ENCODE peak calls at places on chromosomes 5 and 9, in seven cellular contexts. One of them, this sample, is unnamed.

GRCh38 chr9:3261484-3261883 is 264.3 kb downstream of the RFX3 start:
- DNase-seq in AG10803: no peak
- DNase-seq in gastrocnemius medialis: no peak
- DNase-seq in HFF-Myc: no peak
- DNase-seq in AG09309: no peak
- DNase-seq in bronchial epithelial cell: peak
- DNase-seq in dorsolateral prefrontal cortex: no peak
- DNase-seq in this sample: no peak

GRCh38 chr5:1733369-1733768 is 66.3 kb downstream of the MRPL36 start:
- DNase-seq in AG10803: no peak
- DNase-seq in gastrocnemius medialis: peak
- DNase-seq in HFF-Myc: no peak
- DNase-seq in AG09309: no peak
- DNase-seq in bronchial epithelial cell: no peak
- DNase-seq in dorsolateral prefrontal cortex: peak
- DNase-seq in this sample: no peak

GRCh38 chr9:32866292-32866691 is 83.0 kb downstream of the TMEM215 start:
- DNase-seq in AG10803: peak
- DNase-seq in gastrocnemius medialis: no peak
- DNase-seq in HFF-Myc: no peak
- DNase-seq in AG09309: no peak
- DNase-seq in bronchial epithelial cell: no peak
- DNase-seq in dorsolateral prefrontal cortex: peak
- DNase-seq in this sample: no peak

GRCh38 chr5:158609729-158610128 is 490.0 kb downstream of the EBF1 start:
- DNase-seq in AG10803: peak
- DNase-seq in gastrocnemius medialis: no peak
- DNase-seq in HFF-Myc: peak
- DNase-seq in AG09309: peak
- DNase-seq in bronchial epithelial cell: no peak
- DNase-seq in dorsolateral prefrontal cortex: no peak
- DNase-seq in this sample: no peak

GRCh38 chr9:114798793-114799427 is 6.9 kb downstream of the TNFSF15 start:
- DNase-seq in AG10803: no peak
- DNase-seq in gastrocnemius medialis: no peak
- DNase-seq in HFF-Myc: no peak
- DNase-seq in AG09309: no peak
- DNase-seq in bronchial epithelial cell: peak
- DNase-seq in dorsolateral prefrontal cortex: no peak
- DNase-seq in this sample: no peak

GRCh38 chr9:115109486-115109885 is 8.5 kb downstream of the TNC start:
- DNase-seq in AG10803: peak
- DNase-seq in gastrocnemius medialis: no peak
- DNase-seq in HFF-Myc: no peak
- DNase-seq in AG09309: no peak
- DNase-seq in bronchial epithelial cell: peak
- DNase-seq in dorsolateral prefrontal cortex: no peak
- DNase-seq in this sample: peak

GRCh38 chr9:3858961-3859360 is 333.2 kb upstream of the RFX3 start:
- DNase-seq in AG10803: peak
- DNase-seq in gastrocnemius medialis: no peak
- DNase-seq in HFF-Myc: no peak
- DNase-seq in AG09309: no peak
- DNase-seq in bronchial epithelial cell: peak
- DNase-seq in dorsolateral prefrontal cortex: no peak
- DNase-seq in this sample: no peak

GRCh38 chr5:83972236-83972635 is 251.6 kb upstream of the HAPLN1 start:
- DNase-seq in AG10803: no peak
- DNase-seq in gastrocnemius medialis: no peak
- DNase-seq in HFF-Myc: no peak
- DNase-seq in AG09309: no peak
- DNase-seq in bronchial epithelial cell: peak
- DNase-seq in dorsolateral prefrontal cortex: no peak
- DNase-seq in this sample: no peak

GRCh38 chr5:135466178-135467050 is 14.3 kb upstream of the TIFAB start:
- DNase-seq in AG10803: peak
- DNase-seq in gastrocnemius medialis: peak
- DNase-seq in HFF-Myc: no peak
- DNase-seq in AG09309: peak
- DNase-seq in bronchial epithelial cell: peak
- DNase-seq in dorsolateral prefrontal cortex: peak
- DNase-seq in this sample: no peak

DNA sequence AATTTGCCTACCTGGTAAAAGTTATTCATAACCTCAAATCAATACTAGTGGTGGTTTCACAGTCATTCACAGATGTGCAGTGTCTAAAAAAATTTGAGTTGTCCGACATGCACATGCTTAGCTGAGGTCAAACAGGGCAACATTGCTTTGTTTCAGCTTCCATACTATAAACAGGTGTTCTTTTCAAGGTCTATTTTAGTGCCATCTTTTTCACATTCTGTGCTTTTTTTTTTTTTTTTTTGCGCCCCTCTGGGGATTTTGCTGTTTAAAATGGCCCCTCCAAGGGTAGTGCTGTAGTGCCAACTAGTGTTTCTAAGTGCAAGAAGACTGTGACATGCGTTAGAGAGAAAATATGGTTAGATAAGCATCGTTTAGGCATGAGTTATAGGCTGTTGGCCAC is 14.5 kb downstream of the PHAX start:
- DNase-seq in AG10803: no peak
- DNase-seq in gastrocnemius medialis: no peak
- DNase-seq in HFF-Myc: no peak
- DNase-seq in AG09309: no peak
- DNase-seq in bronchial epithelial cell: no peak
- DNase-seq in dorsolateral prefrontal cortex: no peak
- DNase-seq in this sample: no peak
- TF ChIP-seq CTCF in AG10803: no peak
- TF ChIP-seq CTCF in gastrocnemius medialis: no peak
- TF ChIP-seq CTCF in HFF-Myc: no peak
- TF ChIP-seq CTCF in AG09309: no peak
- TF ChIP-seq CTCF in bronchial epithelial cell: no peak
- TF ChIP-seq CTCF in dorsolateral prefrontal cortex: no peak
- TF ChIP-seq CTCF in this sample: no peak

GRCh38 chr5:122775713-122776084 is 819 bp downstream of the SNX2 start:
- DNase-seq in AG10803: peak
- DNase-seq in gastrocnemius medialis: no peak
- DNase-seq in HFF-Myc: no peak
- DNase-seq in AG09309: no peak
- DNase-seq in bronchial epithelial cell: peak
- DNase-seq in dorsolateral prefrontal cortex: no peak
- DNase-seq in this sample: no peak
- H3K4me3 ChIP-seq in AG10803: peak
- H3K4me3 ChIP-seq in gastrocnemius medialis: peak
- H3K4me3 ChIP-seq in HFF-Myc: peak
- H3K4me3 ChIP-seq in AG09309: peak
- H3K4me3 ChIP-seq in bronchial epithelial cell: peak
- H3K4me3 ChIP-seq in dorsolateral prefrontal cortex: peak
- H3K4me3 ChIP-seq in this sample: peak

DNA sequence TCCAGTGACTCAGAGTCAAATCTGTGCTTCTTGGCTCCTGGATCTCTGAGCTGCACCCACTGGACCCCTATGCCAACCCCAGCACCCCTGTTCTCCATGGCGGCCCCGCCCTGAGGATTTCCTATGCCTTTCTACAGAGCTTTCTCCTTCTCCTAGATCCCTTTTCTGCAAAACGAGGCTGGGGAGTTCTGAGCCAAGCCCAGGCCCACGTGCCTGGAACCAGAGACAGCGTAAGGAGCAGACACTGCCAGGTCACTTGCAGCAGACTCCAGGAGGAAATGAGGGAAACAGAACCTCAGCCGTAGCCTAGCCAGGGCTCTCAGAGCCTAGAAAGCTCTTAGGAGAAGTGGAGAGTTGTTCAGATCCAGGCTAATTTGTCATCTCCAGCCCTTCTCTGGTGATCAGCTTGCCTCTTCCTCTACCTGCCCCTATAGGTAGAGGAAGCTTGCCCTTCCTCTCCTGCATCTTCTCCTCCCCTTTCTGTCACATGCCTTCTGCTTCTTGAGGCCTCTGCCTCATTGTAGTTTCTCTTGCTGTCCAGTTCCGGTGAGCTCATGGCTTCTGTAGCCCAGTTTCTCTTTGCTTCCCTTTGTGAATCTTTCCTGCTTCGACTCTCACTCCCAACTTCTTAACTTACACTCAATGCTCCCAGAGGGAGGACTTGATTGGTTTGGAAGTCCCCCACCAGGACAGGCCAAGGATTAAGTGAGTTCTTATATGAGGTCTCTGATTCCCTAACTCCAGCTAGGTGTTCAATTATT is 163.4 kb downstream of the RGS3 start:
- DNase-seq in AG10803: no peak
- DNase-seq in gastrocnemius medialis: no peak
- DNase-seq in HFF-Myc: no peak
- DNase-seq in AG09309: no peak
- DNase-seq in bronchial epithelial cell: no peak
- DNase-seq in dorsolateral prefrontal cortex: peak
- DNase-seq in this sample: no peak
- TF ChIP-seq CTCF in AG10803: no peak
- TF ChIP-seq CTCF in gastrocnemius medialis: no peak
- TF ChIP-seq CTCF in HFF-Myc: no peak
- TF ChIP-seq CTCF in AG09309: no peak
- TF ChIP-seq CTCF in bronchial epithelial cell: no peak
- TF ChIP-seq CTCF in dorsolateral prefrontal cortex: no peak
- TF ChIP-seq CTCF in this sample: no peak

GRCh38 chr5:39197556-39197955 is 21.8 kb downstream of the FYB1 start:
- DNase-seq in AG10803: no peak
- DNase-seq in gastrocnemius medialis: no peak
- DNase-seq in HFF-Myc: no peak
- DNase-seq in AG09309: no peak
- DNase-seq in bronchial epithelial cell: peak
- DNase-seq in dorsolateral prefrontal cortex: no peak
- DNase-seq in this sample: no peak
- H3K4me3 ChIP-seq in AG10803: no peak
- H3K4me3 ChIP-seq in gastrocnemius medialis: no peak
- H3K4me3 ChIP-seq in HFF-Myc: no peak
- H3K4me3 ChIP-seq in AG09309: no peak
- H3K4me3 ChIP-seq in bronchial epithelial cell: no peak
- H3K4me3 ChIP-seq in dorsolateral prefrontal cortex: no peak
- H3K4me3 ChIP-seq in this sample: no peak

DNA sequence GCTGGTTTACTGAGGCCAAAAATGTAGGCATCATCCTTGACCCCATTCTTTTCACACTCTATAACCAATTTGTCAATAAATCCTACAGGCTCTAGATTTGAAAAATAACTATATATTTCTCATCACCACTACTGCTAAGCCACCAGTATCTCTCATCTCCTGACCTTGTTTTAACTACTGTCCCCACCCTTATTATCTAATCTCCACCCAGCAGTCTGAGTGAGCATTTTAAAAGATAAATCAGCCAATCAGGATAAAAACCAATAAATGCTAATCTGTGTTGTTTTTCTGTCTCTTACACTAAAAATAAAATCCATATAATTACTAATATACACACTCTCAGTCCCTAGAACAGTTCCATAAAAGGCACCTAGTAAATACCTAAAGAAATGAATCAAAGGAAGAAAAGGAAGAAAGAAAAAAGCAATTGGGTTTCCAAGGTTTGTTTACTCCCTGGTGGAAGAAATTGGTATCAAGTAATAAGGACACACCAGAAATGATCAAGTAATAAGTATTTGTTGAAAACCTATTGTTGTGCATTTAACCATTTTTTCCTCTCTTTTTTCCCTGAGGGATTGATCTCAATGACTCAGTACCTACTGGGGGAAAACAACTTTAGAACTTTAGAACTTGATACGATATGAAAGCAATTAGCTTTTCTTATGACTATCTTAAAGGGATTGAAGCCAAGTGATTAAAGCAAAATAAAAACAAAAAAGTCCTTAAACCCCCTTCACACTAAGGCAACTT is 19.3 kb downstream of the MRPS27 start:
- DNase-seq in AG10803: no peak
- DNase-seq in gastrocnemius medialis: no peak
- DNase-seq in HFF-Myc: no peak
- DNase-seq in AG09309: no peak
- DNase-seq in bronchial epithelial cell: no peak
- DNase-seq in dorsolateral prefrontal cortex: no peak
- DNase-seq in this sample: no peak
- TF ChIP-seq CTCF in AG10803: no peak
- TF ChIP-seq CTCF in gastrocnemius medialis: no peak
- TF ChIP-seq CTCF in HFF-Myc: no peak
- TF ChIP-seq CTCF in AG09309: no peak
- TF ChIP-seq CTCF in bronchial epithelial cell: no peak
- TF ChIP-seq CTCF in dorsolateral prefrontal cortex: no peak
- TF ChIP-seq CTCF in this sample: no peak

This sample was measured in retinal pigment epithelial cell.